ENCODE peak calls at places on chromosomes 1 and 21, in four cellular contexts. P, B, M and E are unnamed samples.
A peak's percentile ranks its signal among the peaks of the same experiment; 100 is the strongest.

GRCh38 chr1:225318706-225319575 is 108.9 kb downstream of the LBR start:
- DNase-seq in M (no peak), B (peak; percentile 55), P (no peak), E (no peak)

GRCh38 chr1:81681570-81681969 is 119.2 kb upstream of the ADGRL2 start:
- DNase-seq in M (no peak), B (peak; percentile 60), P (no peak), E (no peak)

GRCh38 chr1:18480315-18481189 is at the start of gene KLHDC7A:
- DNase-seq in B (no peak), M (no peak), P (no peak), E (no peak)

GRCh38 chr1:14970115-14970798 is 183.3 kb upstream of the TMEM51 start:
- DNase-seq in P (no peak), M (no peak), B (peak; percentile 96), E (peak; percentile 67)

GRCh38 chr1:187787696-187788095 is 958.9 kb downstream of the PLA2G4A start:
- DNase-seq in B (no peak), P (no peak), M (no peak), E (no peak)

GRCh38 chr21:46118871-46119564 is 21.1 kb downstream of the COL6A2 start:
- DNase-seq in M (no peak), P (no peak), B (no peak), E (no peak)

GRCh38 chr1:12552951-12553921 is 64.8 kb downstream of the DHRS3 start:
- DNase-seq in P (no peak), B (no peak), M (no peak), E (no peak)

GRCh38 chr1:227805606-227806197 is 9.8 kb upstream of the PRSS38 start:
- DNase-seq in P (peak; percentile 85), M (no peak), B (peak; percentile 96), E (peak; percentile 40)

GRCh38 chr21:19029816-19030215 is 626.2 kb upstream of the TMPRSS15 start:
- DNase-seq in P (no peak), B (no peak), M (no peak), E (no peak)